ENCODE peak calls at places on chromosomes 1 and 21, in nine cellular contexts. E is GM04504; H is activated naive CD4-positive, alpha-beta T cell; A is transverse colon; I is heart right ventricle; Z is OCI-M1; T is left colon; K is GM03348; V is NCI-H1105. G is an unnamed sample.

GRCh38 chr1:96964761-96965160 is 243.2 kb downstream of the PTBP2 start:
- DNase-seq in K (no peak), Z (no peak), V (no peak), I (no peak), H (no peak), A (no peak), T (no peak), E (no peak), G (no peak)

GRCh38 chr1:80629304-80629837 is 1171.4 kb upstream of the ADGRL2 start:
- DNase-seq in H (no peak), A (no peak), E (no peak), I (no peak), V (no peak), Z (no peak), T (no peak), K (no peak), G (no peak)

GRCh38 chr1:160117709-160118183 is 2.2 kb downstream of the ATP1A2 start:
- DNase-seq in H (no peak), V (no peak), K (peak), I (peak), T (peak), E (no peak), A (peak), Z (no peak), G (no peak)

GRCh38 chr21:33071878-33072306 is 2.0 kb downstream of the OLIG1 start:
- DNase-seq in Z (no peak), I (no peak), K (peak), T (no peak), V (no peak), E (no peak), A (no peak), H (no peak), G (peak)

GRCh38 chr1:233065655-233066054 is 115.2 kb downstream of the NTPCR start:
- DNase-seq in A (no peak), Z (peak), K (no peak), I (no peak), T (no peak), H (no peak), E (no peak), V (no peak), G (no peak)

GRCh38 chr1:114353233-114353632 is 157.8 kb downstream of the TRIM33 start:
- DNase-seq in Z (no peak), T (peak), A (peak), K (peak), I (peak), E (no peak), H (no peak), V (peak), G (no peak)

GRCh38 chr1:181739214-181739613 is 255.9 kb downstream of the CACNA1E start:
- DNase-seq in Z (no peak), A (no peak), E (no peak), V (no peak), H (no peak), K (no peak), T (no peak), I (no peak), G (no peak)

GRCh38 chr1:203448521-203449061 is 27.0 kb upstream of the PRELP start:
- DNase-seq in V (no peak), H (no peak), T (no peak), I (peak), A (no peak), E (no peak), K (peak), Z (no peak), G (no peak)

GRCh38 chr1:226589008-226589733 is 40.6 kb downstream of the STUM start:
- DNase-seq in A (no peak), V (no peak), I (no peak), K (no peak), H (no peak), Z (no peak), E (no peak), T (no peak), G (no peak)

GRCh38 chr1:9244501-9245229 is 10.1 kb downstream of the H6PD start:
- DNase-seq in I (no peak), H (no peak), A (peak), Z (no peak), V (no peak), K (no peak), T (peak), E (no peak), G (no peak)

GRCh38 chr1:225446298-225446941 is 18.6 kb upstream of the LBR start:
- DNase-seq in E (no peak), A (peak), I (no peak), H (no peak), K (no peak), T (no peak), V (no peak), Z (no peak), G (no peak)

GRCh38 chr1:73801912-73802429 is 396.0 kb downstream of the LRRIQ3 start:
- DNase-seq in I (no peak), A (no peak), Z (no peak), V (no peak), E (peak), H (no peak), T (no peak), K (no peak), G (no peak)

GRCh38 chr1:14404847-14405246 is 193.6 kb upstream of the KAZN start:
- DNase-seq in A (no peak), I (no peak), T (no peak), H (no peak), Z (no peak), V (no peak), K (no peak), E (no peak), G (no peak)

GRCh38 chr1:194533641-194534040 is 1347.2 kb upstream of the B3GALT2 start:
- DNase-seq in A (no peak), V (no peak), K (no peak), I (no peak), Z (no peak), T (no peak), H (no peak), E (no peak), G (no peak)